ENCODE peak calls at places on chromosomes 12 and 14, in ten cellular contexts. W is tibial artery; P is lung; V is uterus; M is ovary; Z is CD4-positive, alpha-beta memory T cell; I is K562; U is body of pancreas; N is cardiac muscle cell; K is tibial nerve. J is an unnamed sample.

GRCh38 chr12:121590476-121591143 is 9.8 kb upstream of the KDM2B start:
- DNase-seq in W (no peak), P (no peak), V (peak; percentile 30), M (no peak), Z (peak; percentile 84), I (no peak), U (no peak), N (peak; percentile 26), K (no peak), J (peak; percentile 91)

GRCh38 chr12:30019386-30020140 is 235.8 kb upstream of the TMTC1 start:
- DNase-seq in W (no peak), P (no peak), V (no peak), M (no peak), Z (no peak), I (no peak), U (no peak), N (no peak), K (no peak), J (no peak)

GRCh38 chr14:45658226-45658916 is 405.4 kb upstream of the MIS18BP1 start:
- DNase-seq in W (no peak), P (no peak), V (no peak), M (no peak), Z (no peak), I (no peak), U (no peak), N (no peak), K (no peak), J (no peak)

GRCh38 chr12:28998662-28999120 is 150.4 kb upstream of the FAR2 start:
- DNase-seq in W (no peak), P (no peak), V (peak; percentile 28), M (no peak), Z (no peak), I (no peak), U (no peak), N (peak; percentile 68), K (peak; percentile 48), J (no peak)

GRCh38 chr14:39666386-39666785 is 234.2 kb upstream of the FBXO33 start:
- DNase-seq in W (no peak), P (no peak), V (no peak), M (no peak), Z (no peak), I (no peak), U (no peak), N (no peak), K (no peak), J (no peak)

GRCh38 chr12:81329088-81329487 is 251.2 kb downstream of the ACSS3 start:
- DNase-seq in W (no peak), P (no peak), V (no peak), M (no peak), Z (no peak), I (peak; percentile 6), U (no peak), N (peak; percentile 6), K (no peak), J (no peak)

GRCh38 chr14:70029296-70030132 is 150.3 kb downstream of the SMOC1 start:
- DNase-seq in W (no peak), P (no peak), V (no peak), M (no peak), Z (no peak), I (no peak), U (no peak), N (no peak), K (no peak), J (no peak)

GRCh38 chr14:32494566-32495434 is 165.7 kb downstream of the AKAP6 start:
- DNase-seq in W (no peak), P (no peak), V (no peak), M (no peak), Z (no peak), I (no peak), U (no peak), N (no peak), K (no peak), J (no peak)

GRCh38 chr14:49550284-49551184 is 35.6 kb downstream of the RPS29 start:
- DNase-seq in W (no peak), P (no peak), V (no peak), M (no peak), Z (no peak), I (no peak), U (no peak), N (peak; percentile 18), K (no peak), J (no peak)

GRCh38 chr12:77299001-77299400 is 233.6 kb upstream of the E2F7 start:
- DNase-seq in W (no peak), P (no peak), V (no peak), M (no peak), Z (no peak), I (no peak), U (no peak), N (no peak), K (no peak), J (no peak)

GRCh38 chr12:77294016-77294415 is 228.6 kb upstream of the E2F7 start:
- DNase-seq in W (no peak), P (no peak), V (no peak), M (no peak), Z (no peak), I (no peak), U (no peak), N (peak; percentile 11), K (no peak), J (no peak)
- H3K27ac ChIP-seq in W (no peak overlapping the region), P (no peak overlapping the region), V (no peak overlapping the region), M (no peak overlapping the region), Z (no peak overlapping the region), I (no peak overlapping the region), U (no peak overlapping the region), N (no peak overlapping the region), K (no peak overlapping the region), J (no peak overlapping the region)

GRCh38 chr12:102963796-102964195 is 6.3 kb downstream of the ASCL1 start:
- DNase-seq in W (no peak), P (no peak), V (no peak), M (no peak), Z (no peak), I (no peak), U (no peak), N (no peak), K (no peak), J (no peak)
- H3K27me3 ChIP-seq in W (peaks cover 77% of the 10 kb centered on the region), P (peaks cover 16% of the 10 kb centered on the region), V (peaks cover 76% of the 10 kb centered on the region), M (no peaks in the 10 kb centered on the region), Z (peaks cover 37% of the 10 kb centered on the region), I (peaks cover 2% of the 10 kb centered on the region), U (no peaks in the 10 kb centered on the region), N (peaks cover 100% of the 10 kb centered on the region), K (peaks cover 66% of the 10 kb centered on the region), J (peaks cover 74% of the 10 kb centered on the region)

DNA sequence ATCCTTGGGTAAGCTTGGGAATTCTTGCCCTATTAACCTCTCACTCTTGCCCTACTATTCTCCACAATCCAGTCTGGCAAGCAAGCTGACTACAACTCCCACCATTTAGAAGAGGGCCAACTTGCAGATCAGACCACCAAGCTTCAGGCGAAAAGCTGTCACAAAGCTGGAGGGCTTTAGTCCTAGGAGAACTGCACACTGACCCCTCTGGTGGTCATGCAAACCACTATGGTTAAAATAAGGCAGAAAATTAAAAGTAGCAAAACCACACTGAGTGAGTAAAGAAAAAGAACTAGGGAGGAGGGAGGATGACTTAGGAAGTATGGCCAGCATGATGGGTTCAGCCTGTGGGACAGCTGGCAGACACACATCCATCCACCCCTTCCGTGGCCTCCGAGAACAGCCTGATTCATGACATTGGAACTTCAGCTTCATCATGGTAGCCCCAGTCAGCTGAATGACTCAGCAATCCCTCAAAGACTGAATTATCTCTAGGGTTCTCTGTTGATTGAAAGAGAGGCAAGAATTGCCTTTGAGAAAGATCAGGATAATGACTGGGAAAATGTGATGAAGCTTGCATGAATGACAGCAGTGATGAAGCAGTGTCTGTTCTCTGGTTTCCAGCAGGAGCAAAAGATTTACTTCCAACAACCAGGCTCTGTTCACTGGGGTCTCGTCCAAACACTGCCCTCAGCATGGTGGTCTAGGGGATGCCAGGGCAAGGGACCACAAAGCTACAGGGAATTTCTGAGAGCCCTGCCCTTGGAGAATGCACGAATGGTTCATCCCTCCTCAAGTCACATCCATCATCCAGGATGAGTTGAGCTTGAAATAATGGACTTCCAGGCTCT is 24.4 kb downstream of the PITPNM2 start:
- DNase-seq in W (peak; percentile 69), P (no peak), V (peak; percentile 47), M (peak; percentile 83), Z (no peak), I (peak; percentile 73), U (no peak), N (peak; percentile 97), K (no peak), J (no peak)
- H3K4me3 ChIP-seq in W (no peak overlapping the region), P (no peak overlapping the region), V (no peak overlapping the region), M (no peak overlapping the region), Z (no peak overlapping the region), I (no peak overlapping the region), U (no peak overlapping the region), N (no peak overlapping the region), K (no peak overlapping the region), J (no peak overlapping the region)

GRCh38 chr14:68899033-68899603 is 80.0 kb downstream of the ACTN1 start:
- DNase-seq in W (no peak), P (no peak), V (no peak), M (no peak), Z (no peak), I (no peak), U (no peak), N (no peak), K (no peak), J (peak; percentile 17)
- H3K27ac ChIP-seq in W (peak overlapping the region; percentile 100), P (no peak overlapping the region), V (peak overlapping the region; percentile 46), M (no peak overlapping the region), Z (no peak overlapping the region), I (no peak overlapping the region), U (no peak overlapping the region), N (no peak overlapping the region), K (no peak overlapping the region), J (no peak overlapping the region)

J was measured in CD4-positive, CD25-positive, alpha-beta regulatory T cell.